ENCODE peak calls at places on chromosomes 11 and 22, in five cellular contexts. D is IMR-90, X is lower leg skin, M is transverse colon, J is retinal pigment epithelial cell. Q is an unnamed sample.
A peak's percentile ranks its signal among the peaks of the same experiment; 100 is the strongest.

GRCh38 chr11:78350101-78350645 is 67.4 kb downstream of the GAB2 start:
- DNase-seq in D (peak; percentile 55), X (no peak), M (peak; percentile 19), J (peak; percentile 85), Q (peak; percentile 44)

GRCh38 chr11:73257342-73258103 is 14.6 kb upstream of the P2RY6 start:
- DNase-seq in D (peak; percentile 91), X (no peak), M (no peak), J (peak; percentile 92), Q (peak; percentile 88)

GRCh38 chr11:12958984-12959383 is 50.1 kb upstream of the RASSF10 start:
- DNase-seq in D (no peak), X (no peak), M (no peak), J (no peak), Q (no peak)

GRCh38 chr22:19818264-19819208 is 36.1 kb downstream of the GNB1L start:
- DNase-seq in D (no peak), X (no peak), M (no peak), J (no peak), Q (no peak)

GRCh38 chr11:86176165-86176884 is 68.2 kb upstream of the EED start:
- DNase-seq in D (peak; percentile 52), X (no peak), M (no peak), J (no peak), Q (peak; percentile 70)

GRCh38 chr11:8800498-8801110 is 110.4 kb upstream of the AKIP1 start:
- DNase-seq in D (no peak), X (no peak), M (no peak), J (no peak), Q (peak; percentile 68)

GRCh38 chr22:28029201-28029948 is 110.3 kb upstream of the PITPNB start:
- DNase-seq in D (peak; percentile 49), X (no peak), M (peak; percentile 21), J (peak; percentile 28), Q (peak; percentile 85)

GRCh38 chr22:47309476-47309875 is 547.0 kb downstream of the TBC1D22A start:
- DNase-seq in D (no peak), X (no peak), M (no peak), J (no peak), Q (no peak)

GRCh38 chr22:29073618-29074275 is 912 bp downstream of the KREMEN1 start:
- DNase-seq in D (no peak), X (peak; percentile 43), M (peak; percentile 60), J (no peak), Q (peak; percentile 34)

GRCh38 chr22:46370584-46371373 is 35.3 kb downstream of the TRMU start:
- DNase-seq in D (no peak), X (no peak), M (no peak), J (no peak), Q (no peak)

GRCh38 chr11:111554532-111554931 is 14.0 kb downstream of the LAYN start:
- DNase-seq in D (no peak), X (no peak), M (no peak), J (no peak), Q (peak; percentile 24)

GRCh38 chr11:7485854-7486425 is 634 bp downstream of the OLFML1 start:
- DNase-seq in D (no peak), X (no peak), M (no peak), J (no peak), Q (no peak)

GRCh38 chr11:7484645-7485044 is 661 bp upstream of the OLFML1 start:
- DNase-seq in D (no peak), X (no peak), M (no peak), J (peak; percentile 16), Q (no peak)

GRCh38 chr11:7486731-7487130 is 1.4 kb downstream of the OLFML1 start:
- DNase-seq in D (no peak), X (no peak), M (no peak), J (no peak), Q (no peak)

GRCh38 chr11:7487360-7487759 is 2.1 kb downstream of the OLFML1 start:
- DNase-seq in D (no peak), X (no peak), M (no peak), J (no peak), Q (no peak)

DNA sequence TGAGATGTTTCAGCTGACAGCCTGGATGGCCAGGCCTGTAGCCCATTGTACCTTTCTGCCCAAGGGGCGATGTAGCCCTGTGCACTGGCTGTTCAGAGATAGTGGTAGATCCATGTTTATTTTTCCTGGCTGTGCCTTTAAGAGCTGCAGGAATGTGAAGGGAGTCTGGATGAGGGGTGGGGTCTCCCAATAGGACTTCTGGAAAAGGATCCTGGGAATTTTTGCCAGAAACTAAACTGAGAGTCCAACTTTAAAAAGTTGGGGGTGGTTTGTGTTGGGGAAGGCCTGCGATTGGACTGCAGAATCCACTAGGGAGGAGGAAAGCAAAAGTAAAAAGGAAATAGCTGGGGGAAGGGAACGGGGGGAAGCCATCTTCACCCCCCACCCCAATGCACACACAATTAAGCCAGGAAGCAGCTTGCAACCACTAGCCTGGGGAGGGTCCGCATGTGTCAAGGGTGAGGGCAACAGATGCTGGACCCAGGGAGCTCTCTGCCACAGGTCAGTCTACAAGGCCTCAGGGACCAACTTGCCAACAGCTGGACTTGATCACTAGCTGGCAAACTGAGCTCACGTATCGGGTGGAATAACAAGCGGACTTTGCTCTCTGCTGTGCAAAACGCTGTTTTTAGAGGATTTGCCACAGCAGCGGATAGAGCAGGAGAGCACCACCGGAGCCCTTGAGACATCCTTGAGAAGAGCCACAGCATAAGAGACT is at the start of gene OLFML1:
- DNase-seq in D (no peak), X (no peak), M (no peak), J (no peak), Q (peak; percentile 26)
- H3K4me3 ChIP-seq in D (no peak within 1 kb of the TSS), X (no peak within 1 kb of the TSS), M (peak within 1 kb of the TSS; percentile 32), J (no peak within 1 kb of the TSS), Q (peak within 1 kb of the TSS; percentile 19)

GRCh38 chr22:44893731-44894080 is 116.1 kb downstream of the PHF21B start:
- DNase-seq in D (no peak), X (no peak), M (peak; percentile 1), J (no peak), Q (no peak)
- H3K4me3 ChIP-seq in D (no peak overlapping the region), X (no peak overlapping the region), M (no peak overlapping the region), J (no peak overlapping the region), Q (no peak overlapping the region)

GRCh38 chr11:134050541-134051383 is 18.1 kb upstream of the JAM3 start:
- DNase-seq in D (peak; percentile 49), X (no peak), M (peak; percentile 80), J (no peak), Q (peak; percentile 68)
- H3K4me3 ChIP-seq in D (peak overlapping the region; percentile 35), X (no peak overlapping the region), M (peak overlapping the region; percentile 47), J (peak overlapping the region; percentile 27), Q (peak overlapping the region; percentile 32)

DNA sequence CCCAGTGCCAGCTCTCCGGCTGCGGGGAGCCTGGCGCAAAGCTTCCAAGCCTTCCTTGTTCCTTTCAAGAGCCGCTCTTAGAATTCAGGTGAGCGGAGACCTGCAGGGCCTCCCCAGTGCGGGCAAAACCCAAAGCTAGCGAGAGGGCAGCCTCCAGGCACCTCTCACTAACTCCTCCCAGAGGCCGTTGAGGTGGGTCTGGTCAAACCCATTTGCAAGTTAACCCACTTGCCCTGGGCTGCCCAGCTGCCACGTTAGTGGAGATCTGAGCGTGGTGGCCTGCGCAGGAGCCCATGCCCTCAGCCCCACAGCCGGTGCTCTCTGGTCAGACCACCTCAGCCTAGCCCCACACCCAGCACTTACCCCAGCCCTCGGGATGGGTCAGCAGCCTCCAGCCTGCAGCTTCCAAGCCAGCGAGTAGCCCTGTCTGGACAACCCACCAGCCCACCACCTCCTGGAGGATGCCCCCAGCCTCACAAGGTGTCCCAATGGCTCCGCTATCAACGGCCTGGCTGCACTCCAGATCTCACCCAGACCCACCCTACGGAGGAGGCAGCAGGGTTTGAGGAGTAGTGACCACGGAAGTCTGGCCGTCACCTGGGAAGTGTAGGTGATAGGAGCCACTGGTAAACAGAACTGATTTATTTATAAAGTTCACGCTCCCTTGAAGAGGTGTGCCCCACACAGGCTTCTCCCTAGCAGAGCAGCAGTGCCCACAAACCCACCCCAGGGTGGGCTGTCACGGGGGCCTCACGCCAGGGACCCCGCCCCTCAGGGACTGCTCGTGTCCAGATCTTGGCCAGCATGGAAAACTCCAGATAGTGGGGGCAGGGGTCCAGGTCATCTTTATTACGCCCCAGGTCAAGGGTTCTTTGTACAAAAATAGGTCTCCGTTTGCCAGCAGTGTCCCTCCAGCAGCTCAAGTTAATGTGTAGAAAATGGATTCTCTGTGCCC is 2.2 kb downstream of the ASCL2 start:
- DNase-seq in D (no peak), X (peak; percentile 22), M (no peak), J (no peak), Q (no peak)
- H3K4me3 ChIP-seq in D (no peak overlapping the region), X (no peak overlapping the region), M (peak overlapping the region; percentile 51), J (no peak overlapping the region), Q (no peak overlapping the region)